ENCODE peak calls at places on chromosomes 13 and 19, in nine cellular contexts. X is BE2C, F is globus pallidus, Z is neural crest cell, H is omental fat pad, Y is midbrain, W is hepatocyte, D is left ventricle myocardium inferior, B is ureter. U is an unnamed sample.

GRCh38 chr13:84192125-84192524 is 309.9 kb upstream of the SLITRK1 start:
- DNase-seq in X (no peak), F (no peak), Z (no peak), H (no peak), Y (no peak), W (peak), D (no peak), B (no peak), U (no peak)

GRCh38 chr19:41226053-41226873 is 7.2 kb downstream of the AXL start:
- DNase-seq in X (peak), F (no peak), Z (peak), H (no peak), Y (peak), W (peak), D (peak), B (peak), U (peak)

GRCh38 chr13:57638147-57638890 is 6.8 kb downstream of the PCDH17 start:
- DNase-seq in X (no peak), F (no peak), Z (no peak), H (no peak), Y (no peak), W (no peak), D (no peak), B (no peak), U (no peak)

GRCh38 chr13:20498659-20499058 is 27.0 kb downstream of the CRYL1 start:
- DNase-seq in X (no peak), F (no peak), Z (no peak), H (no peak), Y (no peak), W (no peak), D (no peak), B (no peak), U (no peak)

GRCh38 chr13:94620286-94620896 is 18.7 kb downstream of the GPR180 start:
- DNase-seq in X (peak), F (no peak), Z (peak), H (no peak), Y (no peak), W (peak), D (no peak), B (no peak), U (peak)

GRCh38 chr19:30341646-30342201 is 30.5 kb upstream of the ZNF536 start:
- DNase-seq in X (no peak), F (no peak), Z (no peak), H (no peak), Y (no peak), W (no peak), D (no peak), B (no peak), U (no peak)

GRCh38 chr19:19157808-19158207 is 12.3 kb downstream of the MEF2B start:
- DNase-seq in X (no peak), F (no peak), Z (no peak), H (no peak), Y (no peak), W (no peak), D (no peak), B (no peak), U (no peak)

GRCh38 chr19:48962029-48962848 is 2.9 kb upstream of the FTL start:
- DNase-seq in X (no peak), F (peak), Z (no peak), H (no peak), Y (peak), W (peak), D (peak), B (peak), U (peak)

GRCh38 chr19:45668342-45668871 is 386 bp downstream of the GIPR start:
- DNase-seq in X (no peak), F (no peak), Z (no peak), H (no peak), Y (no peak), W (no peak), D (no peak), B (no peak), U (no peak)

GRCh38 chr19:49427855-49428546 is 2.8 kb downstream of the GFY start:
- DNase-seq in X (peak), F (no peak), Z (no peak), H (no peak), Y (no peak), W (no peak), D (no peak), B (no peak), U (no peak)

GRCh38 chr13:33206425-33206824 is 79.1 kb downstream of the STARD13 start:
- DNase-seq in X (no peak), F (no peak), Z (no peak), H (no peak), Y (no peak), W (no peak), D (no peak), B (no peak), U (no peak)

GRCh38 chr19:11192957-11193939 is 4.1 kb downstream of the KANK2 start:
- DNase-seq in X (no peak), F (no peak), Z (no peak), H (no peak), Y (no peak), W (no peak), D (no peak), B (no peak), U (no peak)

GRCh38 chr13:113407531-113408393 is 43.8 kb upstream of the GRTP1 start:
- DNase-seq in X (no peak), F (no peak), Z (no peak), H (no peak), Y (no peak), W (no peak), D (no peak), B (no peak), U (no peak)

GRCh38 chr13:23025848-23026608 is 154.8 kb upstream of the SGCG start:
- DNase-seq in X (no peak), F (no peak), Z (no peak), H (no peak), Y (no peak), W (peak), D (no peak), B (no peak), U (no peak)

GRCh38 chr13:109666656-109667448 is 119.5 kb downstream of the IRS2 start:
- DNase-seq in X (peak), F (no peak), Z (no peak), H (no peak), Y (no peak), W (no peak), D (no peak), B (no peak), U (no peak)

GRCh38 chr13:23945612-23946011 is 48.3 kb upstream of the C1QTNF9B start:
- DNase-seq in X (no peak), F (no peak), Z (no peak), H (no peak), Y (no peak), W (no peak), D (no peak), B (no peak), U (no peak)

GRCh38 chr13:27022571-27023311 is 148.9 kb downstream of the USP12 start:
- DNase-seq in X (no peak), F (peak), Z (no peak), H (no peak), Y (peak), W (peak), D (no peak), B (peak), U (peak)

GRCh38 chr13:22161871-22162270 is 491.0 kb downstream of the FGF9 start:
- DNase-seq in X (no peak), F (no peak), Z (no peak), H (no peak), Y (no peak), W (no peak), D (no peak), B (no peak), U (no peak)

GRCh38 chr13:41145136-41145908 is 12.7 kb upstream of the KBTBD6 start:
- DNase-seq in X (no peak), F (no peak), Z (no peak), H (no peak), Y (no peak), W (no peak), D (no peak), B (no peak), U (no peak)

GRCh38 chr19:18161691-18162039 is 8.7 kb downstream of the PIK3R2 start:
- DNase-seq in X (no peak), F (no peak), Z (no peak), H (no peak), Y (no peak), W (no peak), D (no peak), B (no peak), U (no peak)

GRCh38 chr19:48968179-48968661 is 3.1 kb downstream of the FTL start:
- DNase-seq in X (no peak), F (no peak), Z (no peak), H (no peak), Y (no peak), W (no peak), D (no peak), B (no peak), U (peak)

GRCh38 chr13:107808388-107808787 is 406.9 kb downstream of the LIG4 start:
- DNase-seq in X (no peak), F (no peak), Z (no peak), H (no peak), Y (no peak), W (no peak), D (no peak), B (no peak), U (no peak)

GRCh38 chr13:112161441-112162301 is 94.7 kb downstream of the SOX1 start:
- DNase-seq in X (no peak), F (no peak), Z (peak), H (no peak), Y (no peak), W (no peak), D (no peak), B (no peak), U (no peak)

GRCh38 chr13:104085611-104086010 is 1019.4 kb upstream of the SLC10A2 start:
- DNase-seq in X (no peak), F (no peak), Z (no peak), H (no peak), Y (no peak), W (no peak), D (no peak), B (no peak), U (no peak)

GRCh38 chr13:94327318-94327717 is 152.2 kb downstream of the DCT start:
- DNase-seq in X (no peak), F (no peak), Z (no peak), H (no peak), Y (no peak), W (no peak), D (no peak), B (no peak), U (no peak)

GRCh38 chr19:34306213-34306661 is 51.9 kb downstream of the GARRE1 start:
- DNase-seq in X (no peak), F (no peak), Z (no peak), H (no peak), Y (no peak), W (no peak), D (no peak), B (no peak), U (peak)

GRCh38 chr19:45782820-45783785 is 813 bp upstream of the DMPK start:
- DNase-seq in X (no peak), F (no peak), Z (no peak), H (no peak), Y (no peak), W (no peak), D (peak), B (peak), U (no peak)

GRCh38 chr13:33730147-33730546 is 87.8 kb upstream of the RFC3 start:
- DNase-seq in X (no peak), F (peak), Z (no peak), H (no peak), Y (peak), W (no peak), D (no peak), B (no peak), U (no peak)

GRCh38 chr19:49638360-49638759 is 1.6 kb downstream of the RRAS start:
- DNase-seq in X (no peak), F (no peak), Z (no peak), H (no peak), Y (no peak), W (no peak), D (no peak), B (no peak), U (no peak)

GRCh38 chr13:42656136-42656535 is 82.2 kb downstream of the TNFSF11 start:
- DNase-seq in X (no peak), F (no peak), Z (no peak), H (no peak), Y (no peak), W (no peak), D (no peak), B (no peak), U (no peak)

GRCh38 chr19:17479325-17479791 is 9.0 kb downstream of the SLC27A1 start:
- DNase-seq in X (no peak), F (peak), Z (no peak), H (no peak), Y (peak), W (no peak), D (no peak), B (no peak), U (no peak)

GRCh38 chr19:35512831-35513230 is 618 bp downstream of the DMKN start:
- DNase-seq in X (no peak), F (no peak), Z (no peak), H (no peak), Y (no peak), W (no peak), D (no peak), B (no peak), U (no peak)

GRCh38 chr19:38142176-38143035 is 81.6 kb downstream of the DPF1 start:
- DNase-seq in X (peak), F (peak), Z (peak), H (no peak), Y (peak), W (peak), D (peak), B (peak), U (peak)

GRCh38 chr19:51760811-51761356 is at the start of gene FPR2:
- DNase-seq in X (no peak), F (no peak), Z (no peak), H (no peak), Y (no peak), W (no peak), D (no peak), B (peak), U (no peak)

GRCh38 chr13:91398413-91399188 is at the start of gene GPC5:
- DNase-seq in X (peak), F (peak), Z (peak), H (peak), Y (peak), W (peak), D (peak), B (peak), U (peak)

GRCh38 chr13:98664047-98664446 is 87.1 kb upstream of the STK24 start:
- DNase-seq in X (no peak), F (no peak), Z (no peak), H (no peak), Y (no peak), W (no peak), D (no peak), B (no peak), U (peak)

GRCh38 chr19:13154241-13154778 is 4.1 kb downstream of the IER2 start:
- DNase-seq in X (peak), F (peak), Z (peak), H (peak), Y (no peak), W (peak), D (peak), B (peak), U (peak)

GRCh38 chr19:33715462-33715861 is 81.2 kb upstream of the KCTD15 start:
- DNase-seq in X (no peak), F (no peak), Z (no peak), H (no peak), Y (no peak), W (no peak), D (no peak), B (no peak), U (no peak)